ENCODE peak calls at places on chromosomes 12 and 14, in eight cellular contexts. U is ecto neural progenitor cell; H is activated naive CD8-positive, alpha-beta T cell treated with anti-CD3 and anti-CD28 coated beads, Interleukin-2, amount 10 ng/mL, durations not matched to agents 7 days and 5 days; D is putamen; E is posterior cingulate gyrus; Q is naive thymus-derived CD8-positive, alpha-beta T cell; V is AG20443; Y is HTR-8/SVneo. Z is an unnamed sample.

GRCh38 chr12:70590549-70591226 is 46.5 kb downstream of the PTPRB start:
- DNase-seq in U (no peak), H (no peak), D (no peak), E (no peak), Q (no peak), V (no peak), Y (no peak), Z (no peak)

GRCh38 chr14:76918751-76919421 is 92.7 kb downstream of the LRRC74A start:
- DNase-seq in U (peak), H (no peak), D (peak), E (peak), Q (no peak), V (peak), Y (peak), Z (peak)

GRCh38 chr14:78721756-78722455 is 551.7 kb downstream of the NRXN3 start:
- DNase-seq in U (no peak), H (no peak), D (no peak), E (no peak), Q (no peak), V (no peak), Y (no peak), Z (no peak)

GRCh38 chr12:42936991-42937390 is 347.4 kb upstream of the PRICKLE1 start:
- DNase-seq in U (no peak), H (no peak), D (no peak), E (no peak), Q (no peak), V (no peak), Y (no peak), Z (no peak)

GRCh38 chr14:34616360-34616759 is 13.6 kb downstream of the SNX6 start:
- DNase-seq in U (no peak), H (no peak), D (no peak), E (no peak), Q (no peak), V (no peak), Y (no peak), Z (no peak)

GRCh38 chr12:92539966-92540791 is 162.6 kb upstream of the PLEKHG7 start:
- DNase-seq in U (peak), H (no peak), D (no peak), E (peak), Q (no peak), V (no peak), Y (no peak), Z (peak)

GRCh38 chr12:109613611-109614455 is 40.2 kb downstream of the MVK start:
- DNase-seq in U (no peak), H (no peak), D (no peak), E (no peak), Q (no peak), V (no peak), Y (no peak), Z (no peak)

GRCh38 chr14:24372701-24373416 is 4.9 kb downstream of the NFATC4 start:
- DNase-seq in U (no peak), H (no peak), D (no peak), E (no peak), Q (no peak), V (no peak), Y (no peak), Z (peak)

GRCh38 chr12:2083561-2083960 is 30.8 kb downstream of the CACNA1C start:
- DNase-seq in U (no peak), H (no peak), D (no peak), E (no peak), Q (no peak), V (no peak), Y (no peak), Z (no peak)

GRCh38 chr14:21213652-21214051 is 55.6 kb downstream of the HNRNPC start:
- DNase-seq in U (no peak), H (no peak), D (no peak), E (no peak), Q (no peak), V (no peak), Y (no peak), Z (no peak)

GRCh38 chr12:102120886-102121285 is 903 bp downstream of the PARPBP start:
- DNase-seq in U (no peak), H (no peak), D (no peak), E (no peak), Q (no peak), V (peak), Y (peak), Z (peak)

GRCh38 chr12:98126637-98127335 is 388.6 kb upstream of the TMPO start:
- DNase-seq in U (no peak), H (no peak), D (no peak), E (no peak), Q (no peak), V (no peak), Y (no peak), Z (no peak)

GRCh38 chr12:106442575-106442974 is 85.0 kb downstream of the POLR3B start:
- DNase-seq in U (no peak), H (no peak), D (no peak), E (no peak), Q (no peak), V (no peak), Y (no peak), Z (no peak)

GRCh38 chr14:36222952-36223468 is 46.5 kb upstream of the PTCSC3 start:
- DNase-seq in U (no peak), H (no peak), D (no peak), E (no peak), Q (no peak), V (no peak), Y (no peak), Z (no peak)

GRCh38 chr12:15801770-15802393 is 12.7 kb upstream of the EPS8 start:
- DNase-seq in U (no peak), H (no peak), D (no peak), E (no peak), Q (no peak), V (no peak), Y (no peak), Z (no peak)

GRCh38 chr14:61456720-61457119 is 135.3 kb downstream of the PRKCH start:
- DNase-seq in U (peak), H (no peak), D (peak), E (peak), Q (peak), V (peak), Y (peak), Z (peak)

GRCh38 chr12:53231859-53232640 is at the start of gene RARG:
- DNase-seq in U (peak), H (peak), D (no peak), E (no peak), Q (peak), V (peak), Y (peak), Z (peak)

GRCh38 chr12:123200414-123200813 is 32.5 kb downstream of the MPHOSPH9 start:
- DNase-seq in U (no peak), H (no peak), D (no peak), E (no peak), Q (no peak), V (no peak), Y (no peak), Z (no peak)

GRCh38 chr12:27332407-27333310 is at the start of gene BMAL2:
- DNase-seq in U (peak), H (peak), D (no peak), E (peak), Q (no peak), V (peak), Y (peak), Z (peak)

GRCh38 chr12:23757541-23757962 is 191.9 kb downstream of the SOX5 start:
- DNase-seq in U (no peak), H (no peak), D (no peak), E (no peak), Q (no peak), V (no peak), Y (no peak), Z (peak)

GRCh38 chr14:48628870-48629269 is 953.5 kb upstream of the MDGA2 start:
- DNase-seq in U (no peak), H (no peak), D (no peak), E (no peak), Q (no peak), V (no peak), Y (no peak), Z (no peak)

GRCh38 chr12:40992158-40992557 is 196.0 kb upstream of the PDZRN4 start:
- DNase-seq in U (no peak), H (no peak), D (no peak), E (no peak), Q (no peak), V (no peak), Y (no peak), Z (no peak)

GRCh38 chr12:85755760-85756159 is 80.4 kb downstream of the RASSF9 start:
- DNase-seq in U (no peak), H (no peak), D (no peak), E (no peak), Q (no peak), V (no peak), Y (no peak), Z (no peak)

GRCh38 chr14:101132051-101132541 is 228.6 kb upstream of the RTL1 start:
- DNase-seq in U (peak), H (no peak), D (no peak), E (no peak), Q (no peak), V (no peak), Y (no peak), Z (no peak)

GRCh38 chr14:97074860-97075259 is 277.7 kb downstream of the VRK1 start:
- DNase-seq in U (no peak), H (no peak), D (no peak), E (no peak), Q (no peak), V (no peak), Y (no peak), Z (no peak)

GRCh38 chr12:85441740-85442139 is 161.7 kb downstream of the ALX1 start:
- DNase-seq in U (no peak), H (no peak), D (no peak), E (no peak), Q (no peak), V (peak), Y (no peak), Z (peak)

GRCh38 chr12:72790273-72790672 is 518.1 kb downstream of the TRHDE start:
- DNase-seq in U (no peak), H (no peak), D (no peak), E (no peak), Q (no peak), V (no peak), Y (peak), Z (no peak)

GRCh38 chr12:98416845-98417244 is 98.5 kb upstream of the TMPO start:
- DNase-seq in U (no peak), H (no peak), D (no peak), E (no peak), Q (no peak), V (peak), Y (no peak), Z (peak)

GRCh38 chr12:124915249-124916236 is 1.1 kb upstream of the UBC start:
- DNase-seq in U (no peak), H (no peak), D (peak), E (peak), Q (peak), V (peak), Y (no peak), Z (no peak)